ENCODE peak calls at places on chromosomes 3 and 15, in four cellular contexts. O, H, I and V are unnamed samples.

GRCh38 chr15:90047956-90048575 is 46.9 kb downstream of the ZNF710 start:
- DNase-seq in O (no peak), H (no peak), I (no peak), V (no peak)

GRCh38 chr3:17478673-17479072 is 263.8 kb downstream of the TBC1D5 start:
- DNase-seq in O (peak; percentile 87), H (no peak), I (peak; percentile 9), V (peak; percentile 10)

GRCh38 chr3:147945968-147946519 is 536.9 kb downstream of the ZIC1 start:
- DNase-seq in O (peak; percentile 42), H (no peak), I (peak; percentile 24), V (peak; percentile 32)

GRCh38 chr15:48459571-48460461 is 128.6 kb downstream of the DUT start:
- DNase-seq in O (no peak), H (no peak), I (no peak), V (peak; percentile 78)

GRCh38 chr15:87672309-87672897 is 584.1 kb downstream of the NTRK3 start:
- DNase-seq in O (no peak), H (no peak), I (no peak), V (no peak)

GRCh38 chr15:63945005-63945788 is 101.1 kb downstream of the DAPK2 start:
- DNase-seq in O (peak; percentile 27), H (peak; percentile 82), I (peak; percentile 48), V (peak; percentile 24)

GRCh38 chr15:99096894-99097426 is 7.9 kb upstream of the SYNM start:
- DNase-seq in O (no peak), H (no peak), I (no peak), V (no peak)

GRCh38 chr3:172776049-172776717 is 25.7 kb downstream of the ECT2 start:
- DNase-seq in O (no peak), H (no peak), I (no peak), V (no peak)

GRCh38 chr15:32641517-32642059 is at the start of gene SCG5:
- DNase-seq in O (no peak), H (peak; percentile 75), I (no peak), V (no peak)

GRCh38 chr3:107235193-107235922 is 141.9 kb upstream of the CCDC54 start:
- DNase-seq in O (no peak), H (peak; percentile 13), I (peak; percentile 3), V (no peak)

GRCh38 chr15:58171476-58172061 is 33.4 kb downstream of the AQP9 start:
- DNase-seq in O (no peak), H (no peak), I (no peak), V (no peak)

GRCh38 chr15:96789999-96790398 is 459.5 kb downstream of the NR2F2 start:
- DNase-seq in O (no peak), H (no peak), I (no peak), V (no peak)

GRCh38 chr3:116815831-116816588 is 106.4 kb downstream of the TUSC7 start:
- DNase-seq in O (no peak), H (no peak), I (no peak), V (no peak)

GRCh38 chr3:66239513-66240135 is 18.8 kb downstream of the SLC25A26 start:
- DNase-seq in O (no peak), H (no peak), I (no peak), V (no peak)

GRCh38 chr3:197029511-197030167 is at the start of gene MELTF:
- DNase-seq in O (no peak), H (peak; percentile 96), I (peak; percentile 27), V (no peak)

GRCh38 chr3:177836671-177837070 is 639.4 kb upstream of the TBL1XR1 start:
- DNase-seq in O (no peak), H (no peak), I (no peak), V (no peak)

GRCh38 chr15:44137750-44138149 is 57.3 kb downstream of the FRMD5 start:
- DNase-seq in O (no peak), H (no peak), I (no peak), V (no peak)

GRCh38 chr15:48063411-48063985 is 57.3 kb upstream of the SLC24A5 start:
- DNase-seq in O (no peak), H (no peak), I (no peak), V (no peak)

GRCh38 chr3:80675790-80676189 is 908.0 kb upstream of the ROBO1 start:
- DNase-seq in O (no peak), H (no peak), I (no peak), V (no peak)

GRCh38 chr3:157532529-157533297 is 29.5 kb upstream of the VEPH1 start:
- DNase-seq in O (peak; percentile 42), H (peak; percentile 69), I (peak; percentile 58), V (peak; percentile 65)

GRCh38 chr15:70741677-70742293 is 21.6 kb downstream of the UACA start:
- DNase-seq in O (peak; percentile 71), H (no peak), I (peak; percentile 37), V (peak; percentile 79)

GRCh38 chr15:70742928-70743327 is 20.4 kb downstream of the UACA start:
- DNase-seq in O (no peak), H (no peak), I (no peak), V (no peak)

DNA sequence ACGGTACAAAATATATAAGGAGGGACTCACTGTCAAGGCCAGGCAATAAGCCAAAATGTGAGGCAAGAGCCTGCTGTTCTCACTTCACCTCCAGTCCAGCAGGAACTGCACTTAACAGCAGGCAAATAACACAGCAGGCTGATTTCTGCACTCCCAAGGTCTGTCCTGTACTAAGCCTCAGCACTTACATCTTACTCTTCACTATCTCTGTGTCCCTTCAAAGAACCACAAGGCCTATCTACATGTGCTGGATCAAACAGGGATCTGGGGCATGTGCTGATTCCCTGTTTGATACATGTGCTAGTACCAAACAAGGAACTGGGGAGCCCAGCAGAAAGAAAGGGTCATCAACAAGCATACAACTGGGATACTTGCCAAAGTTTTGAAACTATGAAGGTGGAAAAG is 22.2 kb downstream of the UACA start:
- DNase-seq in O (no peak), H (no peak), I (peak; percentile 55), V (peak; percentile 31)
- TF ChIP-seq TCF7L2 in O (no peak), H (no peak), I (no peak), V (no peak)

DNA sequence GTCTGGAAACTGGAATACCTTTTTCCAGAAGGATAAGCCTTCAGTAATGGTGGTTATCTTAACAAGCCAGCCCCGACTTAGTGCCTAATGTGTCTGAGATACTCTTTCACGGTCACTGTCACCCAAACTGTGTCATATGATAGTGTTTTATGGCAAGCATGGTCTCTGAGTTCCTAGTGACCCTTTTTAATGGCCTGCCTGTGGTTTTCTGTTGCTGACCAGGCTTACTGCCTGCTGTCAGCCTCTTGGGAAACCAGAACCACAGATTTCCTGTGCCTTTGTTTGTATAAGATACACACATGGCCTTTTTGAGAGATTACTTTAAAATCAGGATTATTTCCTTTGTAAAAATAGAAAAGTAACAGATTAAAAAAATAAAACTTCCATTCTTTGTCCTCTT is 22.4 kb downstream of the HPS3 start:
- DNase-seq in O (no peak), H (peak; percentile 68), I (no peak), V (no peak)
- TF ChIP-seq TCF7L2 in O (no peak), H (no peak), I (no peak), V (no peak)

DNA sequence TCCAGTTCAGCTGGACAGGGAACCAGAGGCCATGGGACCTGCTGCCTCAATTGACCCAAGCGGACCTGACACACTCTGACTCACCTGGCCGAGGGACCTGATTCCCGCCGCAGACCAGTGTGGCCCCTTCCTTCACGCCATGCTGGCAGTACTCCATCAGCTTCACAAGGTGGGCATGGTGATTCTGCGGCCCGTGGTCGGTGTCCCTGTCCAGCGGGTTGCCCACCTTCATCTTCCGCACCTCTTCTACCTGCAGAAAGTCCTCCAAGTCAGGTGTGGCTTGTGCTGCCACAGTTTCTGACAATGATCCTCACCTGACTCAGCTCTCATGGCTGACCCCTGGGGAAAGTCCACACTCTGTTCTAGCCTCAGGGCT is 25.9 kb upstream of the SLC41A3 start:
- DNase-seq in O (no peak), H (no peak), I (no peak), V (no peak)
- TF ChIP-seq TCF7L2 in O (no peak), H (no peak), I (no peak), V (no peak)

GRCh38 chr3:123571264-123571972 is 13.4 kb downstream of the HACD2 start:
- DNase-seq in O (no peak), H (no peak), I (no peak), V (no peak)
- TF ChIP-seq TCF7L2 in O (no peak), H (no peak), I (no peak), V (no peak)

GRCh38 chr3:62604746-62605351 is 231.5 kb upstream of the FEZF2 start:
- DNase-seq in O (no peak), H (no peak), I (no peak), V (no peak)
- TF ChIP-seq TCF7L2 in O (no peak), H (no peak), I (no peak), V (no peak)

DNA sequence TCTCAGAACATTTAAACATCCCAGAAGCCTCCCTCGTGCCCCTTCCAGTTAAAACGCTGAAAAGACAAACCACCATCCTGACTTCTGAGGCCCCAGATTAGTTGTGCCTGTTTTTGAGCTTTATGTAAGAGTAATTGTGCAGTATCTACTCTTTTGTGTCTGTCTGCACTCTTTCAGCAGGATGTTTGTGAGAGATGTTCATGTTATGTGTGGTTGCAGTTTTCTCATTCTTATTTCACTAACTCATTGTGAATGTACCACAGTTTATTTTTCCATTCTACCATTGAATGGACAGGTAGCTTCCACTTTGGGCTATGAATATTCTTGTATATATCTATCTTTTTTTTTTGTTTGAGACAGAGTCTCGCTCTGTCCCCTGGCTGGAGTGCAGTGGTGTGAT is 40.3 kb downstream of the MINAR1 start:
- DNase-seq in O (no peak), H (no peak), I (no peak), V (no peak)
- TF ChIP-seq TCF7L2 in O (no peak), H (no peak), I (no peak), V (no peak)

DNA sequence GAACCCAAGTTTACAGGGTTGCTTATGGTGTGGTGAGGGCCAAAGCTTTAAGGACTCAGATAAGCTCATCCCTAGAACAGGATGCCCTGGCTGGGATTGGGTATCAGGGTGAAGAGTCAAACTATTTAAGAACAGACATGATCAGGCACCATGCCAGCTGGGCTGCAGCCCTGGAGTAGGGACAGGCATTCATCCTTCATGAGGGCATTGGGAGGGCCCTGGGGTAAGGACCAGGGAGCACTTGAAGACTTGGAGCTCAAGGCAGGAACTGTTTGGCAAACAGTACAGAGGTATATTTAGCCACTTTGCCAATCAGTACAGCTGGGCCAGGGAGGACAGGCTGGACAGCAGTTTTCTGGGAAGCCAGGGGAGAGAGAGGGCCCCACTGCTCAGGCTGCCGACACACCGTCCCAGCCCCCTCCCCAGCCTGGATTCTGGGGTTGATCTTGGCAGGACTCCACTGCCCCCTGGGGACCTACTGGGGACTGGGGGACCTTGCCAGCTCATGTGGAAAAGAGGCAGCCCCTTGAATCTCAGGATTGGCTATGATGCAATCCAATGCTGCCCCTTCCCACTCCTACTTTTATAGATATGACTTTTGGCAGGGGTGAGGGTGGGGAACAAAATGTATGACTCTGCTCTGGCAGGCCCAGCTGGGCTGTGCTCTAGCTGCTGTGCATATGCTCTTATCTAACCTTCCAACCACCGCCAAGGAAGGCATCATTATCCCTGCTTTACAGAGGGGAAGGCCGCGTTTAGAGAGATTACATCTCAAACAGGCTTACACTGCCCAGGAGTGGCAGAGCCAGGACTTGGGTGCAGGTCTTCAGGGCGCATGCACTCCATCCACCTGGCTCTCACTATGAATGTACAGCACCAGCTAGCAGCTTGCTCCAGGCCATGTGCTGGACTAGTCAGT is 2.3 kb downstream of the PLA2G4E start:
- DNase-seq in O (no peak), H (no peak), I (no peak), V (no peak)
- TF ChIP-seq TCF7L2 in O (no peak), H (no peak), I (no peak), V (no peak)

GRCh38 chr3:191901746-191902145 is 440.8 kb downstream of the PYDC2 start:
- DNase-seq in O (no peak), H (no peak), I (no peak), V (no peak)
- TF ChIP-seq TCF7L2 in O (no peak), H (no peak), I (no peak), V (no peak)